ENCODE peak calls at places on chromosomes 3 and 15, in eight cellular contexts. N is fibroblast of pulmonary artery; A is astrocyte; Z is NCI-H446 treated with DMSO at 0.1 percent for 48 hours; D is amygdala; W is mesothelial cell of epicardium; P is stimulated activated CD4-positive, alpha-beta T cell treated with anti-CD3 and anti-CD28 coated beads, Interleukin-1b, Interleukin-23, amount 100 ng/mL, for 4 hours; Y is ELF-1. G is an unnamed sample.

GRCh38 chr3:132154619-132155018 is 119.8 kb upstream of the CPNE4 start:
- DNase-seq in W (no peak), Z (no peak), Y (no peak), D (no peak), P (no peak), A (no peak), N (no peak), G (no peak)

GRCh38 chr3:140338916-140339315 is 338.9 kb upstream of the TRIM42 start:
- DNase-seq in W (no peak), Y (no peak), N (no peak), Z (no peak), P (no peak), A (no peak), D (no peak), G (no peak)

GRCh38 chr15:68599560-68600071 is 20.8 kb downstream of the CORO2B start:
- DNase-seq in Z (no peak), A (peak; percentile 77), D (no peak), P (no peak), N (peak; percentile 63), W (no peak), Y (peak; percentile 84), G (no peak)

GRCh38 chr15:64686130-64686735 is 89.2 kb downstream of the RBPMS2 start:
- DNase-seq in Z (no peak), Y (peak; percentile 41), W (no peak), A (peak; percentile 18), N (peak; percentile 74), D (no peak), P (no peak), G (peak; percentile 47)

GRCh38 chr3:46664188-46664970 is 29.1 kb downstream of the ALS2CL start:
- DNase-seq in A (no peak), Z (no peak), W (no peak), P (no peak), D (no peak), N (no peak), Y (no peak), G (no peak)

GRCh38 chr3:167733961-167734497 is 663 bp downstream of the PDCD10 start:
- DNase-seq in N (peak; percentile 22), Z (no peak), A (no peak), P (no peak), D (no peak), Y (no peak), W (no peak), G (peak; percentile 67)

GRCh38 chr3:171878441-171879225 is 35.5 kb downstream of the TMEM212 start:
- DNase-seq in N (peak; percentile 84), P (no peak), A (peak; percentile 83), Z (no peak), Y (no peak), D (no peak), W (no peak), G (no peak)

GRCh38 chr15:76346666-76347506 is 10.3 kb downstream of the ISL2 start:
- DNase-seq in N (peak; percentile 34), W (peak; percentile 47), Z (no peak), A (no peak), Y (peak; percentile 55), D (no peak), P (no peak), G (no peak)

GRCh38 chr15:89528757-89529352 is 32.5 kb upstream of the RHCG start:
- DNase-seq in W (no peak), N (no peak), Z (no peak), A (no peak), Y (no peak), P (no peak), D (no peak), G (no peak)

GRCh38 chr3:123571264-123571972 is 13.4 kb downstream of the HACD2 start:
- DNase-seq in N (no peak), A (no peak), P (no peak), Y (peak; percentile 77), W (no peak), Z (no peak), D (no peak), G (peak; percentile 41)

GRCh38 chr3:48661501-48662139 is 1.1 kb downstream of the CELSR3 start:
- DNase-seq in D (peak; percentile 33), N (peak; percentile 53), P (peak; percentile 69), Z (no peak), Y (peak; percentile 91), W (peak; percentile 95), A (peak; percentile 11), G (no peak)

GRCh38 chr3:72665701-72666443 is 182.4 kb downstream of the SHQ1 start:
- DNase-seq in W (no peak), N (peak; percentile 39), Z (no peak), A (no peak), D (no peak), P (peak; percentile 47), Y (peak; percentile 67), G (peak; percentile 32)

GRCh38 chr3:119346076-119346496 is 51.9 kb downstream of the ARHGAP31 start:
- DNase-seq in W (no peak), P (no peak), N (no peak), A (no peak), Z (no peak), Y (peak; percentile 33), D (no peak), G (no peak)

GRCh38 chr3:136042608-136043221 is 77.2 kb downstream of the PPP2R3A start:
- DNase-seq in D (no peak), A (peak; percentile 31), Y (peak; percentile 7), W (no peak), N (peak; percentile 79), Z (peak; percentile 8), P (no peak), G (peak; percentile 70)

GRCh38 chr3:42690766-42691680 is 5.7 kb downstream of the KLHL40 start:
- DNase-seq in A (no peak), Y (no peak), P (no peak), W (no peak), D (no peak), Z (no peak), N (no peak), G (no peak)

GRCh38 chr3:167876603-167877325 is 141.2 kb downstream of the SERPINI1 start:
- DNase-seq in Y (no peak), N (peak; percentile 62), D (no peak), P (no peak), A (peak; percentile 91), W (no peak), Z (no peak), G (peak; percentile 14)

GRCh38 chr3:165640970-165641369 is 196.3 kb downstream of the BCHE start:
- DNase-seq in N (no peak), Z (no peak), Y (no peak), W (no peak), A (no peak), D (no peak), P (no peak), G (no peak)

GRCh38 chr3:157154563-157155333 is 5.2 kb downstream of the CCNL1 start:
- DNase-seq in Z (no peak), D (no peak), A (no peak), P (no peak), N (no peak), W (no peak), Y (no peak), G (no peak)

G was measured in AML-193.